ENCODE peak calls at places on chromosomes 13 and 19, in nine cellular contexts. U is uterus, Q is AG10803, M is testis, T is breast epithelium, I is AG04449, J is progenitor cell of endocrine pancreas, R is esophagus squamous epithelium, X is tibial artery. A is an unnamed sample.

GRCh38 chr19:1383014-1383310 is 745 bp upstream of the NDUFS7 start:
- DNase-seq in U (no peak), I (peak), T (no peak), R (no peak), J (no peak), X (no peak), M (no peak), Q (no peak), A (no peak)

GRCh38 chr19:18895038-18895827 is 725 bp downstream of the CERS1 start:
- DNase-seq in Q (peak), X (peak), I (no peak), J (peak), U (no peak), T (no peak), M (peak), R (no peak), A (no peak)

GRCh38 chr13:105702441-105702840 is 833.0 kb downstream of the EFNB2 start:
- DNase-seq in M (no peak), U (no peak), J (no peak), T (no peak), R (no peak), I (no peak), X (no peak), Q (no peak), A (no peak)

GRCh38 chr13:80305737-80306136 is 35.2 kb downstream of the SPRY2 start:
- DNase-seq in I (no peak), X (no peak), R (no peak), Q (peak), M (no peak), U (no peak), T (no peak), J (no peak), A (no peak)

GRCh38 chr19:29690842-29691241 is 24.2 kb downstream of the C19orf12 start:
- DNase-seq in I (no peak), T (no peak), X (no peak), U (no peak), M (no peak), Q (peak), R (no peak), J (no peak), A (no peak)

GRCh38 chr13:79647518-79647917 is 166.6 kb downstream of the NDFIP2 start:
- DNase-seq in I (no peak), X (no peak), U (no peak), T (no peak), M (no peak), J (no peak), Q (no peak), R (no peak), A (no peak)

GRCh38 chr13:38630780-38631179 is 56.1 kb upstream of the FREM2 start:
- DNase-seq in I (no peak), M (no peak), U (no peak), Q (peak), T (no peak), J (no peak), X (no peak), R (no peak), A (no peak)

GRCh38 chr19:36245210-36246005 is 30.5 kb downstream of the ZNF146 start:
- DNase-seq in U (no peak), Q (no peak), J (peak), I (no peak), M (peak), T (no peak), X (no peak), R (no peak), A (no peak)

GRCh38 chr19:10603873-10604459 is 16.9 kb upstream of the AP1M2 start:
- DNase-seq in U (no peak), R (no peak), I (no peak), M (no peak), Q (peak), T (no peak), J (no peak), X (peak), A (no peak)

GRCh38 chr19:10288662-10289166 is 1.0 kb upstream of the ICAM5 start:
- DNase-seq in M (no peak), I (no peak), X (no peak), R (no peak), U (no peak), Q (no peak), T (no peak), J (no peak), A (no peak)

GRCh38 chr13:31023126-31023525 is 90.7 kb downstream of the TEX26 start:
- DNase-seq in I (no peak), Q (no peak), T (no peak), R (no peak), X (no peak), U (no peak), J (no peak), M (no peak), A (no peak)

GRCh38 chr19:48879025-48879572 is 6.9 kb downstream of the PPP1R15A start:
- DNase-seq in M (no peak), U (no peak), J (no peak), X (no peak), I (no peak), Q (no peak), T (no peak), R (no peak), A (no peak)

GRCh38 chr19:46892252-46893179 is 31.7 kb downstream of the ARHGAP35 start:
- DNase-seq in Q (no peak), M (no peak), T (no peak), I (no peak), R (no peak), J (no peak), X (no peak), U (no peak), A (no peak)

GRCh38 chr13:24042710-24043440 is 117.6 kb upstream of the SPATA13 start:
- DNase-seq in U (no peak), J (no peak), Q (peak), M (no peak), T (no peak), R (no peak), X (no peak), I (no peak), A (no peak)

GRCh38 chr19:55598034-55598433 is 1.3 kb downstream of the FIZ1 start:
- DNase-seq in U (no peak), T (no peak), X (no peak), R (no peak), I (no peak), J (no peak), Q (no peak), M (no peak), A (no peak)

GRCh38 chr13:49370390-49370789 is 73.5 kb downstream of the CAB39L start:
- DNase-seq in R (no peak), X (no peak), T (no peak), J (no peak), I (no peak), Q (no peak), U (no peak), M (no peak), A (no peak)

GRCh38 chr13:99272481-99272880 is 14.3 kb upstream of the GPR18 start:
- DNase-seq in T (no peak), Q (no peak), U (no peak), R (no peak), X (no peak), I (no peak), M (no peak), J (no peak), A (no peak)

GRCh38 chr13:99015606-99016520 is 38.0 kb upstream of the DOCK9 start:
- DNase-seq in Q (peak), R (no peak), X (no peak), U (no peak), J (no peak), T (no peak), I (no peak), M (no peak), A (no peak)

GRCh38 chr19:18389095-18389735 is 3.3 kb downstream of the GDF15 start:
- DNase-seq in M (no peak), Q (no peak), T (no peak), J (no peak), X (no peak), I (no peak), U (no peak), R (no peak), A (no peak)

GRCh38 chr13:108957369-108958012 is 328.1 kb downstream of the MYO16 start:
- DNase-seq in X (no peak), I (peak), U (no peak), R (no peak), M (no peak), J (no peak), T (no peak), Q (peak), A (no peak)

GRCh38 chr19:845707-846481 is 5.1 kb downstream of the PRTN3 start:
- DNase-seq in J (no peak), T (no peak), R (no peak), Q (no peak), I (no peak), U (no peak), M (no peak), X (no peak), A (no peak)

GRCh38 chr19:12513531-12514061 is 29.0 kb upstream of the ZNF709 start:
- DNase-seq in X (no peak), M (peak), Q (no peak), U (no peak), I (no peak), R (no peak), T (no peak), J (no peak), A (no peak)

GRCh38 chr19:35509861-35510625 is 3.4 kb downstream of the DMKN start:
- DNase-seq in U (peak), R (no peak), X (peak), M (peak), Q (peak), J (peak), T (peak), I (no peak), A (peak)

GRCh38 chr13:92806215-92806614 is 420.4 kb upstream of the GPC6 start:
- DNase-seq in R (no peak), X (no peak), U (no peak), Q (peak), I (no peak), M (no peak), T (no peak), J (no peak), A (no peak)

GRCh38 chr19:55406091-55406868 is 1.3 kb downstream of the UBE2S start:
- DNase-seq in J (no peak), Q (no peak), U (no peak), T (no peak), X (no peak), R (no peak), I (no peak), M (no peak), A (no peak)

GRCh38 chr19:55166530-55167268 is at the start of gene DNAAF3:
- DNase-seq in I (peak), U (peak), T (peak), X (peak), M (peak), R (peak), Q (peak), J (peak), A (peak)

GRCh38 chr19:46812898-46813569 is 24.6 kb upstream of the SLC1A5 start:
- DNase-seq in X (peak), J (no peak), M (peak), Q (no peak), I (no peak), R (no peak), T (no peak), U (peak), A (no peak)

GRCh38 chr13:113124211-113125025 is 1.8 kb downstream of the F10 start:
- DNase-seq in J (no peak), U (peak), R (no peak), M (peak), Q (no peak), X (no peak), I (no peak), T (peak), A (peak)

GRCh38 chr19:38455031-38455430 is 21.5 kb downstream of the RYR1 start:
- DNase-seq in M (no peak), Q (no peak), I (no peak), R (no peak), U (no peak), J (peak), T (no peak), X (no peak), A (no peak)

GRCh38 chr13:50375792-50376191 is 360.5 kb downstream of the KCNRG start:
- DNase-seq in Q (peak), X (no peak), U (no peak), I (peak), R (no peak), J (no peak), T (no peak), M (no peak), A (no peak)

GRCh38 chr19:41969196-41969595 is 10.1 kb upstream of the RABAC1 start:
- DNase-seq in J (no peak), I (no peak), X (no peak), R (no peak), M (no peak), U (no peak), T (no peak), Q (no peak), A (no peak)

GRCh38 chr13:81116461-81117282 is 775.7 kb upstream of the SPRY2 start:
- DNase-seq in T (no peak), J (no peak), X (no peak), Q (no peak), M (no peak), R (no peak), I (no peak), U (no peak), A (no peak)

GRCh38 chr13:30334663-30335386 is 27.5 kb upstream of the KATNAL1 start:
- DNase-seq in I (no peak), X (no peak), T (no peak), M (peak), R (no peak), Q (no peak), J (no peak), U (no peak), A (no peak)

GRCh38 chr13:46607768-46608553 is 55.0 kb downstream of the LRCH1 start:
- DNase-seq in I (no peak), U (no peak), J (no peak), X (no peak), Q (no peak), T (no peak), M (no peak), R (no peak), A (no peak)

GRCh38 chr19:3899531-3900294 is 19.2 kb downstream of the ATCAY start:
- DNase-seq in X (peak), J (no peak), I (no peak), T (no peak), M (peak), R (no peak), U (peak), Q (peak), A (no peak)

GRCh38 chr13:80082396-80083096 is 258.4 kb downstream of the SPRY2 start:
- DNase-seq in I (peak), U (no peak), M (no peak), T (no peak), J (no peak), X (no peak), Q (peak), R (no peak), A (no peak)

GRCh38 chr19:20926796-20927195 is 3.7 kb downstream of the ZNF85 start:
- DNase-seq in U (no peak), T (no peak), J (no peak), I (no peak), Q (peak), M (no peak), X (no peak), R (no peak), A (no peak)

GRCh38 chr13:77329133-77330008 is 2.5 kb upstream of the MYCBP2 start:
- DNase-seq in T (peak), M (peak), R (peak), U (peak), I (peak), X (peak), J (peak), Q (peak), A (peak)

GRCh38 chr13:77328819-77329132 is 1.9 kb upstream of the MYCBP2 start:
- DNase-seq in I (no peak), U (no peak), Q (no peak), M (no peak), J (no peak), X (no peak), R (no peak), T (no peak), A (no peak)

GRCh38 chr13:77330009-77330471 is 3.1 kb upstream of the MYCBP2 start:
- DNase-seq in I (no peak), J (no peak), Q (no peak), X (no peak), M (no peak), U (no peak), R (no peak), T (no peak), A (no peak)

GRCh38 chr13:77325371-77325941 is 1.4 kb downstream of the MYCBP2 start:
- DNase-seq in X (no peak), M (no peak), Q (no peak), I (no peak), J (no peak), T (no peak), R (no peak), U (no peak), A (no peak)

DNA sequence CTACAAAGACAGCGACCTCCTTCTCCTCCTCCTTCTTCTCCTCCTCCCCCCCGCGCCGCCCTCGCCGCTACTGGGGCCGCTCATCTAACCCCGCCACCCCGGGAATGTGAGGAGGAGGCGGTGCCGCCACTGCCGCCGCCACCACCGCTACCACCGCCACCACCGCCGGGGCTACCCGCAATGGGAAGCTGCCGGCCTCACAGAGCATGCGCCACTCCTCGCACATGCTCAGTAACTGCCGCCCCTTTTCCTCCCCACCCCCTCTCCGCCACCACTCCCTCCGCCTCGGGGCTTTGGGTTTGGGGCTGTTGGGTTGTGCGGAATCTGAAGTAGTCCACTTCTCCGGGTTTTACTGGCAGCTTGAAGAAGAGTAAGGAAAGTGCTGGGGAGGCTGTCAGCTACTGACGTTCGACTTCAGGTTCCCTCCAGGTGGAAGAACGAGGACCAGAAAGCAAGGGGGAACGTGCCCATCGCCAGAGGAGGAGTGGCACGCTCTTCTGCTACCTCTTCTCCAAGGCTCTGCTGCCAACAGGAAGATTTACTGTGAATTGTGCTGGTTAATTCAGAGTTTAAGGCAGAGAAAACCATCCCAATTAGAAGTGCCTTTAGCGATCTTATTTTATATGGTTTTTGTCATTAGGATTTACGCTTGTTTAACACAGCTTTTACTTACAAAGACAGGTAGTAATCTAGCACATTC is at the start of gene MYCBP2:
- DNase-seq in I (peak), J (peak), X (peak), R (peak), U (peak), M (peak), T (peak), Q (peak), A (peak)
- TF ChIP-seq CTCF in I (no peak), J (no peak), X (no peak), R (peak), U (no peak), M (no peak), T (no peak), Q (no peak), A (no peak)

GRCh38 chr13:97588993-97589392 is 155.0 kb downstream of the RAP2A start:
- DNase-seq in J (no peak), I (no peak), U (no peak), M (no peak), Q (no peak), T (no peak), X (no peak), R (no peak), A (no peak)
- TF ChIP-seq CTCF in J (no peak), I (no peak), U (no peak), M (no peak), Q (no peak), T (no peak), X (no peak), R (no peak), A (no peak)

GRCh38 chr13:51626749-51627148 is 42.5 kb downstream of the WDFY2 start:
- DNase-seq in I (no peak), J (no peak), M (no peak), Q (no peak), T (no peak), R (no peak), U (no peak), X (no peak), A (no peak)

GRCh38 chr13:51629711-51630575 is 45.7 kb downstream of the WDFY2 start:
- DNase-seq in I (no peak), U (no peak), X (no peak), R (no peak), Q (peak), M (no peak), T (no peak), J (no peak), A (no peak)

GRCh38 chr13:51624695-51625345 is 40.6 kb downstream of the WDFY2 start:
- DNase-seq in T (no peak), M (no peak), R (no peak), J (no peak), Q (no peak), X (no peak), I (no peak), U (no peak), A (no peak)

GRCh38 chr13:51625555-51626345 is 41.5 kb downstream of the WDFY2 start:
- DNase-seq in T (no peak), X (no peak), M (peak), U (no peak), J (no peak), Q (no peak), I (no peak), R (no peak), A (no peak)

GRCh38 chr13:51628059-51628852 is 44.0 kb downstream of the WDFY2 start:
- DNase-seq in J (no peak), X (no peak), R (no peak), Q (peak), U (no peak), T (no peak), I (no peak), M (no peak), A (no peak)
- TF ChIP-seq CTCF in J (no peak), X (no peak), R (no peak), Q (no peak), U (no peak), T (no peak), I (no peak), M (no peak), A (no peak)

GRCh38 chr19:5561559-5561958 is 6.2 kb downstream of the TINCR start:
- DNase-seq in I (no peak), U (no peak), M (no peak), Q (no peak), T (no peak), J (no peak), X (no peak), R (no peak), A (no peak)
- TF ChIP-seq CTCF in I (peak), U (no peak), M (peak), Q (peak), T (no peak), J (peak), X (no peak), R (peak), A (peak)

DNA sequence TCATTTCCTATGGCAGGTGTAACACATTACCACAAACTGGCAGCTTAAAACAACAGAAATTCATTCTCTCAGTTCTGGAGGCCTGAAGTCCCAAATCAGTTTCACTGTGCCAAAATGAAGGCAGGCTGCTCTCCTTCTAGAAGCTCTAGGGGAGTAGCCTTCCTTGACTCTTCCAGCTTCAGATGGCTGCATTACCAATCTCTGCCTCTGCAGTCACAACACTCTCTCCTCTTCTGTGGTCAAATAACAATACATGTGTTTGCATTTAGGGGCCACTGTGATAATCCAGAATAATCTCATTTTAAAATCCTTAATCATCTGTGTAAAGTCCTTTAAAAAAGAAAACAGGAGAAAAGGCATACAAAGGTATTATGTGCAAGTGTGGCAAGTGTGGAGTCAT is 7.8 kb downstream of the DIAPH3 start:
- DNase-seq in T (no peak), X (no peak), M (no peak), R (no peak), Q (peak), U (no peak), I (no peak), J (no peak), A (no peak)
- TF ChIP-seq CTCF in T (no peak), X (no peak), M (no peak), R (no peak), Q (peak), U (no peak), I (no peak), J (no peak), A (peak)

DNA sequence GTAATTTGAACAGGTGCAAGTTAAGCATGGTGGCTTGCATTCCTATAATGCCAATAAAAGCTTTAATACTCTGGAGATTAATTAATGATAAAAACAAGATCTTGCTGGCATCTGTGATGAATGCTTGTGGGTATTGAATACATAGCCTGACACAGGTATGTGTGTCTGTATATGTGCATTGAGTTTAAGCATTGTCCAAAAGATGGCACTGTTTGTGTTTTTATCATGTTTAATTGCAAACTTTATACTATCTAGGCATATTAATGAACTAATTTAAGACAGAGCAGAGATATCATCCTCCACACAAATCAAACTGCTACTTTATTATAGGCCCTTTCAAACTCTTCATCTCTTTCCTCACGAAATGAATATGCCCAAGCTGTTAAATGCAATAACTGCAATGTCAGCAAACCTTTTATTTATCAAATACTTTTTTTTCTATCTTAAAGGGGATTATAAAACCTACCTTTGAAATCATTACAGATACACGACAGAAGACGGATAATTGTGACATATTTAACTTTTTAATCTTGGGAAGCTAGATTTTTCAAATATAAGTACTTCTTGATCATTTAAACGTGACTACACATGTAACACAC is 86.5 kb downstream of the TNFSF11 start:
- DNase-seq in M (no peak), R (no peak), X (no peak), U (no peak), I (no peak), Q (peak), J (no peak), T (no peak), A (no peak)
- TF ChIP-seq CTCF in M (no peak), R (no peak), X (no peak), U (no peak), I (peak), Q (peak), J (no peak), T (no peak), A (no peak)

A was measured in type B pancreatic cell.